ENCODE peak calls at places on chromosomes 12 and 14, in eight cellular contexts. One of them, this sample, is unnamed.

GRCh38 chr14:22339277-22339676 is 249.7 kb downstream of the DAD1 start:
- DNase-seq in stimulated activated CD8-positive, alpha-beta memory T cell treated with anti-CD3 and anti-CD28 coated beads, Interleukin-15, amount 100 ng/mL, for 24 hours: no peak
- DNase-seq in EH: no peak
- DNase-seq in HS-5: no peak
- DNase-seq in NCI-H2171 treated with DMSO at 0.1 percent for 48 hours: no peak
- DNase-seq in activated CD8-positive, alpha-beta memory T cell treated with anti-CD3 and anti-CD28 coated beads for 48 hours: no peak
- DNase-seq in activated T-cell treated with anti-CD3 and anti-CD28 coated beads, Interleukin-2, amount 50 U/mL, for 72 hours: no peak
- DNase-seq in Caki2: no peak
- DNase-seq in this sample: no peak

GRCh38 chr12:94326727-94327126 is 132.9 kb downstream of the CEP83 start:
- DNase-seq in HS-5: peak; percentile 63
- DNase-seq in stimulated activated CD8-positive, alpha-beta memory T cell treated with anti-CD3 and anti-CD28 coated beads, Interleukin-15, amount 100 ng/mL, for 24 hours: no peak
- DNase-seq in Caki2: no peak
- DNase-seq in NCI-H2171 treated with DMSO at 0.1 percent for 48 hours: no peak
- DNase-seq in activated CD8-positive, alpha-beta memory T cell treated with anti-CD3 and anti-CD28 coated beads for 48 hours: no peak
- DNase-seq in activated T-cell treated with anti-CD3 and anti-CD28 coated beads, Interleukin-2, amount 50 U/mL, for 72 hours: peak; percentile 9
- DNase-seq in EH: peak; percentile 92
- DNase-seq in this sample: peak; percentile 87

GRCh38 chr14:100827751-100828447 is 2.0 kb downstream of the MEG3 start:
- DNase-seq in stimulated activated CD8-positive, alpha-beta memory T cell treated with anti-CD3 and anti-CD28 coated beads, Interleukin-15, amount 100 ng/mL, for 24 hours: no peak
- DNase-seq in Caki2: no peak
- DNase-seq in activated CD8-positive, alpha-beta memory T cell treated with anti-CD3 and anti-CD28 coated beads for 48 hours: no peak
- DNase-seq in EH: peak; percentile 68
- DNase-seq in NCI-H2171 treated with DMSO at 0.1 percent for 48 hours: no peak
- DNase-seq in activated T-cell treated with anti-CD3 and anti-CD28 coated beads, Interleukin-2, amount 50 U/mL, for 72 hours: no peak
- DNase-seq in HS-5: no peak
- DNase-seq in this sample: no peak

GRCh38 chr14:47675489-47676300 is at the start of gene MDGA2:
- DNase-seq in activated T-cell treated with anti-CD3 and anti-CD28 coated beads, Interleukin-2, amount 50 U/mL, for 72 hours: no peak
- DNase-seq in NCI-H2171 treated with DMSO at 0.1 percent for 48 hours: no peak
- DNase-seq in HS-5: peak; percentile 37
- DNase-seq in EH: no peak
- DNase-seq in Caki2: no peak
- DNase-seq in stimulated activated CD8-positive, alpha-beta memory T cell treated with anti-CD3 and anti-CD28 coated beads, Interleukin-15, amount 100 ng/mL, for 24 hours: no peak
- DNase-seq in activated CD8-positive, alpha-beta memory T cell treated with anti-CD3 and anti-CD28 coated beads for 48 hours: no peak
- DNase-seq in this sample: no peak

GRCh38 chr14:89027097-89027740 is 202.8 kb downstream of the TTC8 start:
- DNase-seq in NCI-H2171 treated with DMSO at 0.1 percent for 48 hours: peak; percentile 25
- DNase-seq in Caki2: peak; percentile 38
- DNase-seq in activated T-cell treated with anti-CD3 and anti-CD28 coated beads, Interleukin-2, amount 50 U/mL, for 72 hours: peak; percentile 67
- DNase-seq in HS-5: no peak
- DNase-seq in EH: peak; percentile 60
- DNase-seq in activated CD8-positive, alpha-beta memory T cell treated with anti-CD3 and anti-CD28 coated beads for 48 hours: no peak
- DNase-seq in stimulated activated CD8-positive, alpha-beta memory T cell treated with anti-CD3 and anti-CD28 coated beads, Interleukin-15, amount 100 ng/mL, for 24 hours: peak; percentile 53
- DNase-seq in this sample: no peak

GRCh38 chr12:67854351-67854750 is 134.9 kb upstream of the IFNG-AS1 start:
- DNase-seq in HS-5: no peak
- DNase-seq in Caki2: no peak
- DNase-seq in activated T-cell treated with anti-CD3 and anti-CD28 coated beads, Interleukin-2, amount 50 U/mL, for 72 hours: no peak
- DNase-seq in activated CD8-positive, alpha-beta memory T cell treated with anti-CD3 and anti-CD28 coated beads for 48 hours: no peak
- DNase-seq in NCI-H2171 treated with DMSO at 0.1 percent for 48 hours: no peak
- DNase-seq in stimulated activated CD8-positive, alpha-beta memory T cell treated with anti-CD3 and anti-CD28 coated beads, Interleukin-15, amount 100 ng/mL, for 24 hours: no peak
- DNase-seq in EH: peak; percentile 23
- DNase-seq in this sample: no peak

GRCh38 chr12:123010681-123011080 is 30.2 kb downstream of the ARL6IP4 start:
- DNase-seq in activated CD8-positive, alpha-beta memory T cell treated with anti-CD3 and anti-CD28 coated beads for 48 hours: no peak
- DNase-seq in stimulated activated CD8-positive, alpha-beta memory T cell treated with anti-CD3 and anti-CD28 coated beads, Interleukin-15, amount 100 ng/mL, for 24 hours: no peak
- DNase-seq in activated T-cell treated with anti-CD3 and anti-CD28 coated beads, Interleukin-2, amount 50 U/mL, for 72 hours: no peak
- DNase-seq in NCI-H2171 treated with DMSO at 0.1 percent for 48 hours: no peak
- DNase-seq in Caki2: no peak
- DNase-seq in EH: no peak
- DNase-seq in HS-5: no peak
- DNase-seq in this sample: no peak

GRCh38 chr12:116360579-116361403 is 83.3 kb upstream of the MED13L start:
- DNase-seq in activated T-cell treated with anti-CD3 and anti-CD28 coated beads, Interleukin-2, amount 50 U/mL, for 72 hours: peak; percentile 23
- DNase-seq in stimulated activated CD8-positive, alpha-beta memory T cell treated with anti-CD3 and anti-CD28 coated beads, Interleukin-15, amount 100 ng/mL, for 24 hours: no peak
- DNase-seq in HS-5: no peak
- DNase-seq in activated CD8-positive, alpha-beta memory T cell treated with anti-CD3 and anti-CD28 coated beads for 48 hours: no peak
- DNase-seq in Caki2: no peak
- DNase-seq in EH: no peak
- DNase-seq in NCI-H2171 treated with DMSO at 0.1 percent for 48 hours: no peak
- DNase-seq in this sample: no peak

GRCh38 chr12:23128462-23128861 is 503.5 kb downstream of the ETNK1 start:
- DNase-seq in EH: no peak
- DNase-seq in activated CD8-positive, alpha-beta memory T cell treated with anti-CD3 and anti-CD28 coated beads for 48 hours: no peak
- DNase-seq in NCI-H2171 treated with DMSO at 0.1 percent for 48 hours: no peak
- DNase-seq in activated T-cell treated with anti-CD3 and anti-CD28 coated beads, Interleukin-2, amount 50 U/mL, for 72 hours: no peak
- DNase-seq in HS-5: no peak
- DNase-seq in Caki2: no peak
- DNase-seq in stimulated activated CD8-positive, alpha-beta memory T cell treated with anti-CD3 and anti-CD28 coated beads, Interleukin-15, amount 100 ng/mL, for 24 hours: no peak
- DNase-seq in this sample: no peak

GRCh38 chr12:32336261-32336660 is 63.1 kb upstream of the FGD4 start:
- DNase-seq in Caki2: no peak
- DNase-seq in activated T-cell treated with anti-CD3 and anti-CD28 coated beads, Interleukin-2, amount 50 U/mL, for 72 hours: no peak
- DNase-seq in HS-5: no peak
- DNase-seq in NCI-H2171 treated with DMSO at 0.1 percent for 48 hours: no peak
- DNase-seq in EH: no peak
- DNase-seq in activated CD8-positive, alpha-beta memory T cell treated with anti-CD3 and anti-CD28 coated beads for 48 hours: no peak
- DNase-seq in stimulated activated CD8-positive, alpha-beta memory T cell treated with anti-CD3 and anti-CD28 coated beads, Interleukin-15, amount 100 ng/mL, for 24 hours: no peak
- DNase-seq in this sample: no peak

GRCh38 chr14:54577977-54578376 is 11.0 kb downstream of the SAMD4A start:
- DNase-seq in Caki2: no peak
- DNase-seq in EH: peak; percentile 86
- DNase-seq in activated CD8-positive, alpha-beta memory T cell treated with anti-CD3 and anti-CD28 coated beads for 48 hours: no peak
- DNase-seq in stimulated activated CD8-positive, alpha-beta memory T cell treated with anti-CD3 and anti-CD28 coated beads, Interleukin-15, amount 100 ng/mL, for 24 hours: no peak
- DNase-seq in NCI-H2171 treated with DMSO at 0.1 percent for 48 hours: no peak
- DNase-seq in activated T-cell treated with anti-CD3 and anti-CD28 coated beads, Interleukin-2, amount 50 U/mL, for 72 hours: no peak
- DNase-seq in HS-5: no peak
- DNase-seq in this sample: no peak

GRCh38 chr14:87996276-87996592 is 3.3 kb upstream of the GALC start:
- DNase-seq in HS-5: no peak
- DNase-seq in EH: peak; percentile 30
- DNase-seq in Caki2: no peak
- DNase-seq in activated CD8-positive, alpha-beta memory T cell treated with anti-CD3 and anti-CD28 coated beads for 48 hours: no peak
- DNase-seq in NCI-H2171 treated with DMSO at 0.1 percent for 48 hours: no peak
- DNase-seq in activated T-cell treated with anti-CD3 and anti-CD28 coated beads, Interleukin-2, amount 50 U/mL, for 72 hours: no peak
- DNase-seq in stimulated activated CD8-positive, alpha-beta memory T cell treated with anti-CD3 and anti-CD28 coated beads, Interleukin-15, amount 100 ng/mL, for 24 hours: no peak
- DNase-seq in this sample: peak; percentile 2

GRCh38 chr14:49970474-49971147 is 77.7 kb downstream of the ARF6 start:
- DNase-seq in activated CD8-positive, alpha-beta memory T cell treated with anti-CD3 and anti-CD28 coated beads for 48 hours: no peak
- DNase-seq in EH: peak; percentile 62
- DNase-seq in activated T-cell treated with anti-CD3 and anti-CD28 coated beads, Interleukin-2, amount 50 U/mL, for 72 hours: no peak
- DNase-seq in NCI-H2171 treated with DMSO at 0.1 percent for 48 hours: no peak
- DNase-seq in Caki2: no peak
- DNase-seq in stimulated activated CD8-positive, alpha-beta memory T cell treated with anti-CD3 and anti-CD28 coated beads, Interleukin-15, amount 100 ng/mL, for 24 hours: no peak
- DNase-seq in HS-5: no peak
- DNase-seq in this sample: no peak

GRCh38 chr14:90781876-90782275 is 34.4 kb downstream of the TTC7B start:
- DNase-seq in HS-5: no peak
- DNase-seq in NCI-H2171 treated with DMSO at 0.1 percent for 48 hours: no peak
- DNase-seq in activated CD8-positive, alpha-beta memory T cell treated with anti-CD3 and anti-CD28 coated beads for 48 hours: no peak
- DNase-seq in activated T-cell treated with anti-CD3 and anti-CD28 coated beads, Interleukin-2, amount 50 U/mL, for 72 hours: no peak
- DNase-seq in EH: no peak
- DNase-seq in stimulated activated CD8-positive, alpha-beta memory T cell treated with anti-CD3 and anti-CD28 coated beads, Interleukin-15, amount 100 ng/mL, for 24 hours: no peak
- DNase-seq in Caki2: no peak
- DNase-seq in this sample: no peak